ENCODE peak calls at places on chromosome 7, in eight cellular contexts. O, P, G, B, C, J, N and Z are unnamed samples.

GRCh38 chr7:81501220-81501619 is 268.6 kb downstream of the HGF start:
- DNase-seq in G (peak), J (peak), P (no peak), O (no peak), B (peak), N (no peak), C (no peak), Z (no peak)

GRCh38 chr7:94297397-94297838 is 97.3 kb upstream of the COL1A2 start:
- DNase-seq in O (no peak), N (no peak), B (peak), G (peak), P (no peak), J (peak), C (no peak), Z (no peak)

GRCh38 chr7:100219271-100219737 is 445 bp upstream of the PVRIG start:
- DNase-seq in B (no peak), C (no peak), G (no peak), O (no peak), P (no peak), J (no peak), N (no peak), Z (no peak)

GRCh38 chr7:57789130-57789529 is 339.2 kb downstream of the ZNF716 start:
- DNase-seq in O (no peak), J (no peak), G (no peak), B (no peak), C (no peak), N (no peak), P (no peak), Z (no peak)

GRCh38 chr7:35030848-35031247 is 6.4 kb downstream of the DPY19L1 start:
- DNase-seq in B (no peak), J (no peak), C (no peak), N (no peak), O (no peak), P (no peak), G (no peak), Z (no peak)

GRCh38 chr7:96993980-96994379 is 11.4 kb upstream of the DLX6 start:
- DNase-seq in N (no peak), J (no peak), P (no peak), C (no peak), O (no peak), G (no peak), B (no peak), Z (no peak)

GRCh38 chr7:20440472-20441105 is 109.9 kb downstream of the ITGB8 start:
- DNase-seq in O (no peak), C (no peak), J (no peak), P (no peak), B (peak), N (peak), G (peak), Z (peak)

GRCh38 chr7:34066968-34067367 is 161.6 kb downstream of the BMPER start:
- DNase-seq in J (no peak), C (no peak), P (no peak), N (no peak), G (peak), O (no peak), B (no peak), Z (no peak)